ENCODE peak calls at places on chromosome 7, in nine cellular contexts. C is neuronal stem cell, J is non-pigmented ciliary epithelial cell, R is aorta, U is NCI-H1092 treated with DMSO at 0.1 percent for 48 hours, E is left ventricle myocardium inferior, N is NCI-H748 treated with DMSO at 0.1 percent for 48 hours, S is iPS DF 6.9, O is prostate gland. T is an unnamed sample.

GRCh38 chr7:98613601-98614425 is 3.3 kb upstream of the NPTX2 start:
- DNase-seq in C (peak), J (no peak), R (no peak), U (no peak), E (no peak), N (no peak), S (no peak), O (no peak), T (no peak)

GRCh38 chr7:130270947-130271790 is 4.5 kb downstream of the CPA2 start:
- DNase-seq in C (no peak), J (no peak), R (no peak), U (peak), E (no peak), N (no peak), S (no peak), O (no peak), T (no peak)

GRCh38 chr7:24738577-24738976 is 18.7 kb downstream of the GSDME start:
- DNase-seq in C (no peak), J (no peak), R (no peak), U (no peak), E (no peak), N (no peak), S (no peak), O (no peak), T (no peak)

GRCh38 chr7:123558506-123558874 is 872 bp upstream of the NDUFA5 start:
- DNase-seq in C (no peak), J (no peak), R (no peak), U (no peak), E (no peak), N (no peak), S (no peak), O (no peak), T (no peak)

GRCh38 chr7:6159097-6159483 is 113.3 kb downstream of the CYTH3 start:
- DNase-seq in C (no peak), J (no peak), R (no peak), U (no peak), E (no peak), N (no peak), S (no peak), O (no peak), T (no peak)

GRCh38 chr7:106817098-106817497 is 48.0 kb upstream of the PIK3CG start:
- DNase-seq in C (no peak), J (no peak), R (no peak), U (no peak), E (no peak), N (no peak), S (no peak), O (no peak), T (no peak)

GRCh38 chr7:27314111-27314510 is 71.5 kb downstream of the EVX1 start:
- DNase-seq in C (no peak), J (no peak), R (no peak), U (no peak), E (no peak), N (no peak), S (no peak), O (peak), T (no peak)

GRCh38 chr7:30741289-30741688 is 10.6 kb upstream of the INMT start:
- DNase-seq in C (no peak), J (no peak), R (peak), U (no peak), E (no peak), N (no peak), S (no peak), O (no peak), T (no peak)

GRCh38 chr7:88401009-88401623 is 94.4 kb upstream of the STEAP4 start:
- DNase-seq in C (no peak), J (no peak), R (no peak), U (peak), E (no peak), N (peak), S (no peak), O (no peak), T (peak)

GRCh38 chr7:131898418-131898817 is 342.0 kb upstream of the PODXL start:
- DNase-seq in C (no peak), J (no peak), R (no peak), U (no peak), E (no peak), N (no peak), S (no peak), O (no peak), T (no peak)

GRCh38 chr7:36301914-36302771 is 87.5 kb upstream of the ANLN start:
- DNase-seq in C (no peak), J (no peak), R (no peak), U (no peak), E (no peak), N (no peak), S (no peak), O (no peak), T (no peak)

GRCh38 chr7:137146996-137147720 is 196.4 kb downstream of the PTN start:
- DNase-seq in C (no peak), J (no peak), R (no peak), U (no peak), E (no peak), N (no peak), S (no peak), O (no peak), T (no peak)

GRCh38 chr7:47326220-47326619 is 255.7 kb downstream of the TNS3 start:
- DNase-seq in C (no peak), J (peak), R (peak), U (no peak), E (no peak), N (no peak), S (no peak), O (no peak), T (no peak)

GRCh38 chr7:25951414-25952276 is 200.4 kb upstream of the NFE2L3 start:
- DNase-seq in C (peak), J (no peak), R (peak), U (peak), E (no peak), N (peak), S (no peak), O (no peak), T (peak)

GRCh38 chr7:76296743-76297740 is 5.4 kb upstream of the HSPB1 start:
- DNase-seq in C (no peak), J (peak), R (no peak), U (no peak), E (no peak), N (no peak), S (no peak), O (peak), T (peak)

GRCh38 chr7:30752979-30753378 is 1.0 kb downstream of the INMT start:
- DNase-seq in C (no peak), J (no peak), R (peak), U (no peak), E (peak), N (no peak), S (no peak), O (peak), T (peak)

GRCh38 chr7:74405191-74405898 is 48.4 kb upstream of the GTF2IRD1 start:
- DNase-seq in C (peak), J (no peak), R (no peak), U (no peak), E (no peak), N (no peak), S (peak), O (no peak), T (peak)